ENCODE peak calls at places on chromosomes 16 and 17, in six cellular contexts. R is T-helper 1 cell, P is Daoy, J is NCI-H345, G is breast epithelium, E is EL. A is an unnamed sample.

GRCh38 chr17:50575581-50576210 is 15.2 kb downstream of the CACNA1G start:
- DNase-seq in E (no peak), P (no peak), J (peak), G (no peak), R (no peak), A (no peak)

GRCh38 chr17:7435676-7436555 is 681 bp downstream of the TMEM102 start:
- DNase-seq in E (peak), G (peak), R (peak), P (peak), J (peak), A (no peak)

GRCh38 chr16:73268311-73268997 is 220.5 kb upstream of the ZFHX3 start:
- DNase-seq in J (peak), P (no peak), E (peak), R (no peak), G (no peak), A (peak)

GRCh38 chr16:1380195-1380594 is 28.5 kb downstream of the GNPTG start:
- DNase-seq in E (no peak), R (no peak), G (no peak), P (no peak), J (no peak), A (no peak)

GRCh38 chr16:9821331-9821730 is 360.9 kb downstream of the GRIN2A start:
- DNase-seq in G (no peak), R (no peak), P (no peak), J (no peak), E (no peak), A (no peak)

GRCh38 chr16:68993885-68994284 is 111.6 kb upstream of the HAS3 start:
- DNase-seq in E (peak), G (no peak), J (no peak), R (no peak), P (peak), A (peak)

GRCh38 chr17:10618202-10618635 is 38.9 kb downstream of the MYH3 start:
- DNase-seq in R (peak), E (peak), G (peak), J (peak), P (peak), A (peak)

GRCh38 chr17:78343099-78343432 is 16.8 kb downstream of the SOCS3 start:
- DNase-seq in J (no peak), P (peak), E (peak), R (no peak), G (no peak), A (peak)

GRCh38 chr16:10027553-10027952 is 154.7 kb downstream of the GRIN2A start:
- DNase-seq in J (no peak), P (no peak), R (no peak), E (no peak), G (no peak), A (no peak)

GRCh38 chr16:66070140-66070887 is 296.2 kb upstream of the CDH5 start:
- DNase-seq in R (no peak), P (no peak), J (peak), G (peak), E (no peak), A (peak)

GRCh38 chr17:78879679-78880186 is 23.3 kb downstream of the CEP295NL start:
- DNase-seq in P (peak), G (peak), J (no peak), E (peak), R (no peak), A (peak)

GRCh38 chr16:56226187-56226586 is 34.9 kb downstream of the GNAO1 start:
- DNase-seq in J (no peak), E (no peak), P (no peak), G (no peak), R (no peak), A (no peak)

GRCh38 chr16:70789231-70789926 is 11.6 kb downstream of the VAC14 start:
- DNase-seq in J (no peak), P (peak), G (peak), R (no peak), E (peak), A (peak)

GRCh38 chr17:58753026-58753425 is 2.6 kb upstream of the PPM1E start:
- DNase-seq in P (no peak), R (no peak), J (no peak), E (no peak), G (no peak), A (no peak)

GRCh38 chr16:66699898-66700297 is 3.4 kb upstream of the CMTM4 start:
- DNase-seq in J (no peak), E (no peak), R (no peak), P (no peak), G (no peak), A (no peak)

GRCh38 chr17:37535906-37536305 is 46.2 kb downstream of the DUSP14 start:
- DNase-seq in G (no peak), P (no peak), R (no peak), J (no peak), E (no peak), A (no peak)

GRCh38 chr17:57215317-57215716 is 41.0 kb upstream of the MSI2 start:
- DNase-seq in G (peak), P (peak), E (peak), J (no peak), R (no peak), A (no peak)

GRCh38 chr16:47136101-47136820 is 7.5 kb downstream of the NETO2 start:
- DNase-seq in J (no peak), E (peak), P (peak), G (no peak), R (no peak), A (peak)

GRCh38 chr17:39200957-39201510 is 951 bp downstream of the RPL19 start:
- DNase-seq in R (no peak), J (no peak), E (no peak), P (no peak), G (no peak), A (no peak)

GRCh38 chr17:57247261-57247660 is 9.1 kb upstream of the MSI2 start:
- DNase-seq in E (no peak), R (no peak), J (no peak), P (no peak), G (no peak), A (no peak)

GRCh38 chr16:80231888-80232287 is 308.9 kb upstream of the DYNLRB2 start:
- DNase-seq in E (peak), G (no peak), R (no peak), J (no peak), P (peak), A (peak)

GRCh38 chr17:17129466-17129865 is 76.7 kb downstream of the PLD6 start:
- DNase-seq in E (no peak), P (no peak), R (no peak), J (peak), G (no peak), A (no peak)

GRCh38 chr16:83068686-83069085 is 441.9 kb downstream of the CDH13 start:
- DNase-seq in P (peak), E (peak), G (no peak), J (no peak), R (no peak), A (peak)

GRCh38 chr17:29051194-29051593 is 8.3 kb downstream of the PIPOX start:
- DNase-seq in E (no peak), R (no peak), J (no peak), P (no peak), G (no peak), A (no peak)

GRCh38 chr17:75869282-75870141 is 8.9 kb downstream of the TRIM47 start:
- DNase-seq in P (peak), E (no peak), R (no peak), J (no peak), G (peak), A (peak)

GRCh38 chr16:54346046-54346445 is 59.5 kb upstream of the IRX3 start:
- DNase-seq in E (no peak), P (no peak), G (no peak), R (no peak), J (no peak), A (no peak)

GRCh38 chr16:71364306-71364705 is 5.8 kb downstream of the CALB2 start:
- DNase-seq in G (no peak), P (no peak), J (no peak), E (no peak), R (no peak), A (no peak)